ENCODE peak calls at places on chromosomes 12 and 14, in eight cellular contexts. X is astrocyte of the spinal cord, U is pancreas, L is fibroblast of mammary gland, M is heart right ventricle, G is GM06990, Q is GM12865, W is cardiac fibroblast. B is an unnamed sample.
A peak's percentile ranks its signal among the peaks of the same experiment; 100 is the strongest.

GRCh38 chr12:66397574-66397973 is 95.3 kb downstream of the HELB start:
- DNase-seq in X (no peak), W (no peak), L (peak; percentile 20), U (no peak), G (no peak), M (no peak), Q (no peak), B (no peak)

GRCh38 chr14:70898346-70898745 is 8.9 kb upstream of the PCNX1 start:
- DNase-seq in L (no peak), Q (no peak), X (no peak), M (no peak), U (no peak), W (no peak), G (no peak), B (no peak)

GRCh38 chr12:124057691-124058090 is 84.7 kb downstream of the ZNF664 start:
- DNase-seq in L (no peak), W (no peak), U (no peak), X (peak; percentile 22), M (no peak), Q (no peak), G (no peak), B (no peak)

GRCh38 chr12:120367252-120367923 is 1.6 kb downstream of the MSI1 start:
- DNase-seq in Q (no peak), G (no peak), X (no peak), L (no peak), M (no peak), U (no peak), W (no peak), B (no peak)

GRCh38 chr12:103913100-103913499 is 17.1 kb upstream of the HSP90B1 start:
- DNase-seq in U (no peak), L (no peak), X (no peak), G (no peak), Q (no peak), W (no peak), M (no peak), B (no peak)

GRCh38 chr12:88834226-88834625 is 254.0 kb upstream of the KITLG start:
- DNase-seq in G (no peak), Q (no peak), W (no peak), U (no peak), M (no peak), L (peak; percentile 11), X (no peak), B (no peak)

GRCh38 chr14:89507521-89507920 is 90.5 kb upstream of the FOXN3 start:
- DNase-seq in Q (peak; percentile 64), M (no peak), G (peak; percentile 47), U (no peak), L (peak; percentile 83), X (peak; percentile 76), W (peak; percentile 45), B (peak; percentile 50)

GRCh38 chr14:36221097-36221496 is 44.6 kb upstream of the PTCSC3 start:
- DNase-seq in L (no peak), G (no peak), M (no peak), Q (no peak), W (no peak), X (no peak), U (no peak), B (no peak)

GRCh38 chr12:116161588-116161987 is 115.9 kb downstream of the MED13L start:
- DNase-seq in Q (no peak), L (peak; percentile 78), W (peak; percentile 45), G (no peak), U (no peak), M (no peak), X (no peak), B (no peak)

GRCh38 chr14:96264850-96265249 is 8.8 kb downstream of the BDKRB1 start:
- DNase-seq in X (no peak), L (peak; percentile 65), U (no peak), M (no peak), G (no peak), Q (no peak), W (peak; percentile 72), B (no peak)

GRCh38 chr12:107057071-107057834 is 36.1 kb downstream of the CRY1 start:
- DNase-seq in L (peak; percentile 14), W (peak; percentile 28), G (no peak), X (peak; percentile 10), Q (no peak), U (no peak), M (no peak), B (no peak)

GRCh38 chr14:33249361-33249760 is 310.7 kb downstream of the NPAS3 start:
- DNase-seq in G (no peak), L (no peak), M (no peak), W (no peak), U (no peak), X (no peak), Q (no peak), B (no peak)

GRCh38 chr12:51994959-51995358 is 11.8 kb upstream of the TAMALIN start:
- DNase-seq in X (no peak), W (no peak), G (no peak), M (no peak), L (no peak), Q (no peak), U (no peak), B (no peak)

GRCh38 chr14:55802986-55803431 is 223.0 kb downstream of the KTN1 start:
- DNase-seq in G (no peak), M (no peak), X (no peak), L (peak; percentile 72), W (no peak), U (no peak), Q (no peak), B (no peak)

GRCh38 chr12:130981156-130981789 is 27.6 kb downstream of the ADGRD1 start:
- DNase-seq in Q (no peak), X (no peak), W (no peak), U (no peak), G (no peak), M (no peak), L (no peak), B (no peak)

GRCh38 chr12:102821149-102821548 is 95.9 kb downstream of the PAH start:
- DNase-seq in Q (no peak), X (no peak), U (no peak), M (no peak), W (no peak), L (no peak), G (no peak), B (no peak)

GRCh38 chr14:77105554-77105953 is 7.5 kb downstream of the CIPC start:
- DNase-seq in W (no peak), L (no peak), U (no peak), X (no peak), Q (no peak), G (no peak), M (no peak), B (no peak)

GRCh38 chr14:66395300-66395699 is 90.9 kb upstream of the CCDC196 start:
- DNase-seq in Q (peak; percentile 68), W (no peak), M (no peak), G (peak; percentile 33), L (no peak), X (no peak), U (no peak), B (no peak)

GRCh38 chr12:92445253-92446081 is 257.3 kb upstream of the PLEKHG7 start:
- DNase-seq in G (peak; percentile 84), W (peak; percentile 9), M (peak; percentile 63), X (peak; percentile 29), L (peak; percentile 13), Q (peak; percentile 96), U (no peak), B (no peak)

GRCh38 chr14:22494486-22495135 is 94.4 kb downstream of the DAD1 start:
- DNase-seq in W (no peak), X (no peak), M (no peak), Q (peak; percentile 33), L (no peak), G (no peak), U (no peak), B (no peak)

GRCh38 chr12:3990356-3990975 is 117.3 kb upstream of the PARP11 start:
- DNase-seq in M (no peak), X (no peak), Q (no peak), L (no peak), G (no peak), W (no peak), U (no peak), B (no peak)

DNA sequence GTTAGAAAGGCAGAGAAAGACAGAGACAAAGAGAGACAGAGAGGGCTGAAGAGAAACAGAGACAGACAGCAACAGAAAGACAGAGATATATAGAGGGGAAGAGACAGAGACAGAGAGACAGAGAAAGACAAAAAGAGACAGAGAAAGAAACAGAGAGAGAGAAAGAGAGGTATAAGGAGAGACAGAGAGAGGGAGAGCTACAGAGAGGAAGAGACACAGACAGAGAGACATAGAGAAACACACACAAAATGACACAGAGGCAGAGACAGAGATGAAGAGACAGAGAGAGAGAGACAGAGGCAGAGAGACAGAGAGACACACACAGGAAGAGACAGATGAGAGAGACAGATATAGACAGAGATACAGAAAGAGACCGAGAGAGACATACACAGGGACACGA is 168.6 kb downstream of the TMEM121 start:
- DNase-seq in X (no peak), G (no peak), W (no peak), L (no peak), U (no peak), Q (no peak), M (no peak), B (no peak)
- TF ChIP-seq CTCF in X (no peak), G (no peak), W (no peak), L (no peak), U (no peak), Q (no peak), M (no peak), B (no peak)

GRCh38 chr14:21264025-21264801 is 5.0 kb downstream of the HNRNPC start:
- DNase-seq in U (no peak), W (peak; percentile 41), G (peak; percentile 71), M (no peak), X (peak; percentile 88), L (peak; percentile 92), Q (peak; percentile 72), B (peak; percentile 38)
- H3K4me3 ChIP-seq in U (no peak overlapping the region), W (no peak overlapping the region), G (peak overlapping the region; percentile 99), M (no peak overlapping the region), X (no peak overlapping the region), L (peak overlapping the region; percentile 26), Q (peak overlapping the region; percentile 78), B (peak overlapping the region; percentile 25)

GRCh38 chr12:49060237-49061156 is at the start of gene KMT2D:
- DNase-seq in L (peak; percentile 95), W (peak; percentile 98), U (peak; percentile 92), X (peak; percentile 97), G (peak; percentile 97), M (peak; percentile 93), Q (peak; percentile 98), B (peak; percentile 87)
- TF ChIP-seq CTCF in L (peak; percentile 16), W (peak; percentile 36), U (peak; percentile 18), X (peak; percentile 26), G (no peak), M (no peak), Q (peak; percentile 8), B (peak; percentile 23)

DNA sequence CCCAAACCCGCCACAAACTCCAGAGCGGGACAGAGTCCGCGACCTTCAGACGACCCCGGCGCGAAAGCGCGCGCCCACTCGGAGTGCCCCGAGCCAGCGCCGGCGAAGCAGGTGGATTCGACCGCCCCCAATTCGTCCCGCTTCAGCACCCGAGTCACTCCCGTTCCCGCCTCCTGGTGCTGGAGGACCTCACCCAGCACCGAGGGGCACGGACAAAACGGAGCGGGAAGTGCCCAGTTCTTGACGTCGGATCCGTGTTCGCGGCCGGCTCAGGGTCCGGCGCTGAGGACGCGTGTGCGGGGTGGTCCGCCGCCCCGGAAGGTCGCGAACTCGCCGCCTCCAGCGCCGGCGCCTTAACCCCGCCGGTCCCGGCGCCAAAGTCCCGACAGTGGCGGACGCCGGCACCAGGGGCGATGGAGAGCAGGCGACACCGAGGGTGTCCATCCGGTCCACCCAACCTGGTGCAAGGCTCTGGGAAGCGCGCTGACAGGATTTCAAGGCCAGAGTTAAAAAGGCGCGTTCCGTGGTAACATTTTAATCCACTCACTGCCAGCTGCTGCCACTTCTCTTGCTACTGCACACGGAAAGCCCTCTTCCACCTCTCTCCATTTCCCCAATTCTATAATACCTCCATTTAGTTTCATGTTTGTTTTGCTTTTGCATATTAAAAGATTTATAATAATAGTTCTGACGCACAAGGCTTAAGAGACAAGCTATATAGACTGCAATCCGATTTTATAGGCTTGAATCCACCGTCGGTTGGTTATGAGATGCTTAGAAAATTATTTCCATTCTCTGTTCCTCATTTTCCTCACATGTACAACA is 240.0 kb upstream of the CPNE8 start:
- DNase-seq in G (no peak), X (peak; percentile 47), U (peak; percentile 57), L (peak; percentile 26), Q (no peak), M (peak; percentile 21), W (peak; percentile 33), B (peak; percentile 14)
- H3K4me3 ChIP-seq in G (no peak overlapping the region), X (peak overlapping the region; percentile 52), U (peak overlapping the region; percentile 54), L (peak overlapping the region; percentile 44), Q (no peak overlapping the region), M (peak overlapping the region; percentile 56), W (peak overlapping the region; percentile 44), B (peak overlapping the region; percentile 56)